ENCODE peak calls at places on chromosomes 6 and 20, in four cellular contexts. T is stimulated activated CD4-positive, alpha-beta T cell treated with anti-CD3 and anti-CD28 coated beads, Interleukin-15, amount 100 ng/mL, for 1 hour; C is cardiac fibroblast; Q is HFF-Myc. V is an unnamed sample.

GRCh38 chr6:73216859-73217258 is 8.4 kb downstream of the KHDC1L start:
- DNase-seq in T (no peak), C (no peak), Q (no peak), V (no peak)

GRCh38 chr6:163711615-163712568 is 297.4 kb downstream of the QKI start:
- DNase-seq in T (no peak), C (no peak), Q (peak; percentile 59), V (peak; percentile 60)

GRCh38 chr6:27136077-27136644 is 111.3 kb upstream of the PRSS16 start:
- DNase-seq in T (no peak), C (no peak), Q (no peak), V (no peak)

GRCh38 chr6:119289651-119290050 is 59.9 kb downstream of the MAN1A1 start:
- DNase-seq in T (no peak), C (no peak), Q (no peak), V (no peak)

GRCh38 chr6:110125361-110125760 is 54.1 kb downstream of the WASF1 start:
- DNase-seq in T (no peak), C (no peak), Q (no peak), V (no peak)

GRCh38 chr20:46811328-46812084 is 83.1 kb upstream of the EYA2 start:
- DNase-seq in T (no peak), C (no peak), Q (no peak), V (no peak)

GRCh38 chr6:43771858-43772570 is 2.0 kb downstream of the VEGFA start:
- DNase-seq in T (no peak), C (peak; percentile 47), Q (no peak), V (peak; percentile 81)

GRCh38 chr6:41937472-41937871 is 4.1 kb downstream of the CCND3 start:
- DNase-seq in T (no peak), C (no peak), Q (no peak), V (no peak)

GRCh38 chr6:20377623-20378265 is 23.9 kb upstream of the E2F3 start:
- DNase-seq in T (no peak), C (peak; percentile 56), Q (peak; percentile 58), V (no peak)

GRCh38 chr20:3213226-3213625 is 3.9 kb downstream of the ITPA start:
- DNase-seq in T (no peak), C (no peak), Q (no peak), V (no peak)

GRCh38 chr6:152401978-152402377 is 235.2 kb downstream of the SYNE1 start:
- DNase-seq in T (no peak), C (peak; percentile 26), Q (no peak), V (no peak)

GRCh38 chr6:43835872-43836419 is 65.9 kb downstream of the VEGFA start:
- DNase-seq in T (no peak), C (no peak), Q (no peak), V (no peak)

GRCh38 chr20:51382986-51383821 is 159.3 kb downstream of the NFATC2 start:
- DNase-seq in T (no peak), C (no peak), Q (no peak), V (no peak)

GRCh38 chr6:11272491-11273192 is 40.2 kb upstream of the NEDD9 start:
- DNase-seq in T (no peak), C (peak; percentile 16), Q (no peak), V (no peak)

V was measured in GM06990.